ENCODE peak calls at places on chromosomes 13 and 19, in ten cellular contexts. V, U, E, C, H, R, G, K, I and D are unnamed samples.
A peak's percentile ranks its signal among the peaks of the same experiment; 100 is the strongest.

GRCh38 chr19:42693760-42694350 is 46.4 kb downstream of the PSG3 start:
- DNase-seq in H (peak; percentile 26), K (peak; percentile 73), I (no peak), U (no peak), G (peak; percentile 83), R (no peak), V (peak; percentile 14), E (peak; percentile 72), C (no peak), D (no peak)

GRCh38 chr19:38952395-38953165 is 21.8 kb downstream of the MRPS12 start:
- DNase-seq in C (peak; percentile 33), H (peak; percentile 56), R (no peak), U (no peak), I (no peak), G (no peak), E (peak; percentile 52), K (peak; percentile 29), V (no peak), D (no peak)

GRCh38 chr19:42471554-42472249 is 29.0 kb upstream of the CXCL17 start:
- DNase-seq in V (peak; percentile 9), C (no peak), U (no peak), G (no peak), R (no peak), K (no peak), I (peak; percentile 68), E (peak; percentile 31), H (no peak), D (no peak)

GRCh38 chr19:16076958-16077611 is 790 bp downstream of the TPM4 start:
- DNase-seq in V (no peak), R (peak; percentile 79), C (peak; percentile 18), U (no peak), I (peak; percentile 61), G (peak; percentile 63), H (peak; percentile 28), K (peak; percentile 58), E (peak; percentile 58), D (peak; percentile 90)

GRCh38 chr13:93476175-93476574 is 249.6 kb downstream of the GPC6 start:
- DNase-seq in G (peak; percentile 37), V (peak; percentile 90), H (no peak), R (no peak), K (peak; percentile 1), U (no peak), E (peak; percentile 78), I (no peak), C (no peak), D (no peak)

GRCh38 chr13:99941086-99941485 is 30.5 kb downstream of the ZIC5 start:
- DNase-seq in R (no peak), U (no peak), I (no peak), V (no peak), G (no peak), C (no peak), E (no peak), K (no peak), H (no peak), D (no peak)

GRCh38 chr13:52428295-52428694 is 22.1 kb downstream of the VPS36 start:
- DNase-seq in I (no peak), U (no peak), C (no peak), E (peak; percentile 38), R (no peak), V (peak; percentile 43), G (no peak), K (peak; percentile 81), H (no peak), D (no peak)

GRCh38 chr19:13846533-13847032 is 30.4 kb upstream of the NANOS3 start:
- DNase-seq in E (peak; percentile 98), C (peak; percentile 92), R (peak; percentile 93), U (peak; percentile 96), I (peak; percentile 95), K (peak; percentile 93), V (peak; percentile 96), G (peak; percentile 73), H (peak; percentile 99), D (peak; percentile 93)

GRCh38 chr13:29925457-29925856 is 75.0 kb upstream of the UBL3 start:
- DNase-seq in H (no peak), U (no peak), R (peak; percentile 71), V (peak; percentile 83), K (peak; percentile 55), I (peak; percentile 92), C (no peak), G (peak; percentile 78), E (peak; percentile 90), D (peak; percentile 90)

GRCh38 chr19:756821-757688 is 6.1 kb downstream of the MISP start:
- DNase-seq in I (no peak), H (no peak), V (no peak), U (no peak), G (no peak), E (no peak), K (no peak), R (no peak), C (no peak), D (no peak)

GRCh38 chr19:14511245-14511625 is 7.0 kb downstream of the DNAJB1 start:
- DNase-seq in G (no peak), V (no peak), I (no peak), R (no peak), E (no peak), K (no peak), C (no peak), H (no peak), U (no peak), D (no peak)

GRCh38 chr19:18772620-18773587 is 18.2 kb downstream of the COMP start:
- DNase-seq in V (no peak), C (no peak), E (no peak), H (no peak), G (no peak), I (peak; percentile 81), K (no peak), U (no peak), R (no peak), D (no peak)

GRCh38 chr19:12896460-12896859 is 5.5 kb downstream of the GCDH start:
- DNase-seq in V (no peak), R (no peak), C (no peak), U (no peak), K (no peak), H (no peak), G (no peak), I (no peak), E (no peak), D (no peak)